ENCODE peak calls at places on chromosomes 7 and 10, in nine cellular contexts. One of them, this sample, is unnamed.

GRCh38 chr10:3704565-3705360 is 80.2 kb downstream of the KLF6 start:
- DNase-seq in A549: no peak
- DNase-seq in H1: no peak
- DNase-seq in HepG2: no peak
- DNase-seq in spleen: no peak
- DNase-seq in Peyer's patch: no peak
- DNase-seq in transverse colon: no peak
- DNase-seq in HCT116: no peak
- DNase-seq in heart left ventricle: no peak
- DNase-seq in this sample: no peak

GRCh38 chr7:34748244-34749039 is 90.4 kb downstream of the NPSR1 start:
- DNase-seq in A549: peak; percentile 89
- DNase-seq in H1: no peak
- DNase-seq in HepG2: peak; percentile 99
- DNase-seq in spleen: peak; percentile 86
- DNase-seq in Peyer's patch: peak; percentile 22
- DNase-seq in transverse colon: peak; percentile 80
- DNase-seq in HCT116: peak; percentile 89
- DNase-seq in heart left ventricle: peak; percentile 78
- DNase-seq in this sample: peak; percentile 23

GRCh38 chr7:120742370-120742769 is 115.6 kb downstream of the TSPAN12 start:
- DNase-seq in A549: no peak
- DNase-seq in H1: no peak
- DNase-seq in HepG2: no peak
- DNase-seq in spleen: no peak
- DNase-seq in Peyer's patch: no peak
- DNase-seq in transverse colon: no peak
- DNase-seq in HCT116: no peak
- DNase-seq in heart left ventricle: no peak
- DNase-seq in this sample: no peak

GRCh38 chr7:141304291-141304690 is 230.4 kb downstream of the TMEM178B start:
- DNase-seq in A549: no peak
- DNase-seq in H1: no peak
- DNase-seq in HepG2: no peak
- DNase-seq in spleen: no peak
- DNase-seq in Peyer's patch: no peak
- DNase-seq in transverse colon: no peak
- DNase-seq in HCT116: no peak
- DNase-seq in heart left ventricle: no peak
- DNase-seq in this sample: no peak

GRCh38 chr7:37709631-37710509 is 26.3 kb downstream of the GPR141 start:
- DNase-seq in A549: no peak
- DNase-seq in H1: no peak
- DNase-seq in HepG2: no peak
- DNase-seq in spleen: no peak
- DNase-seq in Peyer's patch: no peak
- DNase-seq in transverse colon: no peak
- DNase-seq in HCT116: no peak
- DNase-seq in heart left ventricle: no peak
- DNase-seq in this sample: no peak

GRCh38 chr7:1007901-1008300 is 24.9 kb downstream of the CYP2W1 start:
- DNase-seq in A549: no peak
- DNase-seq in H1: no peak
- DNase-seq in HepG2: no peak
- DNase-seq in spleen: no peak
- DNase-seq in Peyer's patch: no peak
- DNase-seq in transverse colon: peak; percentile 70
- DNase-seq in HCT116: no peak
- DNase-seq in heart left ventricle: no peak
- DNase-seq in this sample: no peak

GRCh38 chr10:86325158-86325557 is 41.4 kb downstream of the GRID1 start:
- DNase-seq in A549: no peak
- DNase-seq in H1: no peak
- DNase-seq in HepG2: no peak
- DNase-seq in spleen: peak; percentile 38
- DNase-seq in Peyer's patch: no peak
- DNase-seq in transverse colon: no peak
- DNase-seq in HCT116: no peak
- DNase-seq in heart left ventricle: no peak
- DNase-seq in this sample: no peak

GRCh38 chr7:141702047-141702567 is at the start of gene DENND11:
- DNase-seq in A549: no peak
- DNase-seq in H1: peak; percentile 61
- DNase-seq in HepG2: no peak
- DNase-seq in spleen: peak; percentile 89
- DNase-seq in Peyer's patch: peak; percentile 41
- DNase-seq in transverse colon: peak; percentile 53
- DNase-seq in HCT116: no peak
- DNase-seq in heart left ventricle: peak; percentile 55
- DNase-seq in this sample: no peak

GRCh38 chr7:47902013-47902412 is 46.3 kb downstream of the PKD1L1 start:
- DNase-seq in A549: no peak
- DNase-seq in H1: no peak
- DNase-seq in HepG2: no peak
- DNase-seq in spleen: no peak
- DNase-seq in Peyer's patch: no peak
- DNase-seq in transverse colon: no peak
- DNase-seq in HCT116: no peak
- DNase-seq in heart left ventricle: no peak
- DNase-seq in this sample: no peak

GRCh38 chr7:67805921-67806471 is 809.4 kb downstream of the TYW1 start:
- DNase-seq in A549: no peak
- DNase-seq in H1: no peak
- DNase-seq in HepG2: no peak
- DNase-seq in spleen: no peak
- DNase-seq in Peyer's patch: no peak
- DNase-seq in transverse colon: no peak
- DNase-seq in HCT116: no peak
- DNase-seq in heart left ventricle: no peak
- DNase-seq in this sample: no peak

GRCh38 chr7:36115448-36116321 is 37.4 kb upstream of the EEPD1 start:
- DNase-seq in A549: peak; percentile 95
- DNase-seq in H1: no peak
- DNase-seq in HepG2: peak; percentile 82
- DNase-seq in spleen: no peak
- DNase-seq in Peyer's patch: peak; percentile 28
- DNase-seq in transverse colon: peak; percentile 78
- DNase-seq in HCT116: peak; percentile 90
- DNase-seq in heart left ventricle: peak; percentile 49
- DNase-seq in this sample: peak; percentile 77

GRCh38 chr10:118729200-118729599 is 25.6 kb downstream of the CACUL1 start:
- DNase-seq in A549: no peak
- DNase-seq in H1: no peak
- DNase-seq in HepG2: no peak
- DNase-seq in spleen: no peak
- DNase-seq in Peyer's patch: no peak
- DNase-seq in transverse colon: no peak
- DNase-seq in HCT116: no peak
- DNase-seq in heart left ventricle: no peak
- DNase-seq in this sample: no peak

GRCh38 chr10:118730699-118731456 is 23.9 kb downstream of the CACUL1 start:
- DNase-seq in A549: no peak
- DNase-seq in H1: no peak
- DNase-seq in HepG2: no peak
- DNase-seq in spleen: no peak
- DNase-seq in Peyer's patch: no peak
- DNase-seq in transverse colon: peak; percentile 19
- DNase-seq in HCT116: no peak
- DNase-seq in heart left ventricle: no peak
- DNase-seq in this sample: no peak

GRCh38 chr10:118732253-118733194 is 22.2 kb downstream of the CACUL1 start:
- DNase-seq in A549: no peak
- DNase-seq in H1: no peak
- DNase-seq in HepG2: no peak
- DNase-seq in spleen: no peak
- DNase-seq in Peyer's patch: no peak
- DNase-seq in transverse colon: peak; percentile 45
- DNase-seq in HCT116: no peak
- DNase-seq in heart left ventricle: no peak
- DNase-seq in this sample: no peak

GRCh38 chr10:118725784-118726507 is 28.8 kb downstream of the CACUL1 start:
- DNase-seq in A549: no peak
- DNase-seq in H1: no peak
- DNase-seq in HepG2: no peak
- DNase-seq in spleen: no peak
- DNase-seq in Peyer's patch: no peak
- DNase-seq in transverse colon: no peak
- DNase-seq in HCT116: no peak
- DNase-seq in heart left ventricle: no peak
- DNase-seq in this sample: no peak

GRCh38 chr10:118729641-118730258 is 25.0 kb downstream of the CACUL1 start:
- DNase-seq in A549: no peak
- DNase-seq in H1: no peak
- DNase-seq in HepG2: no peak
- DNase-seq in spleen: no peak
- DNase-seq in Peyer's patch: no peak
- DNase-seq in transverse colon: no peak
- DNase-seq in HCT116: no peak
- DNase-seq in heart left ventricle: no peak
- DNase-seq in this sample: no peak
- H3K27ac ChIP-seq in A549: no peak overlapping the region
- H3K27ac ChIP-seq in H1: no peak overlapping the region
- H3K27ac ChIP-seq in HepG2: no peak overlapping the region
- H3K27ac ChIP-seq in spleen: peak overlapping the region; percentile 89
- H3K27ac ChIP-seq in Peyer's patch: peak overlapping the region; percentile 16
- H3K27ac ChIP-seq in transverse colon: peak overlapping the region; percentile 70
- H3K27ac ChIP-seq in HCT116: no peak overlapping the region
- H3K27ac ChIP-seq in heart left ventricle: peak overlapping the region; percentile 89
- H3K27ac ChIP-seq in this sample: peak overlapping the region; percentile 27

DNA sequence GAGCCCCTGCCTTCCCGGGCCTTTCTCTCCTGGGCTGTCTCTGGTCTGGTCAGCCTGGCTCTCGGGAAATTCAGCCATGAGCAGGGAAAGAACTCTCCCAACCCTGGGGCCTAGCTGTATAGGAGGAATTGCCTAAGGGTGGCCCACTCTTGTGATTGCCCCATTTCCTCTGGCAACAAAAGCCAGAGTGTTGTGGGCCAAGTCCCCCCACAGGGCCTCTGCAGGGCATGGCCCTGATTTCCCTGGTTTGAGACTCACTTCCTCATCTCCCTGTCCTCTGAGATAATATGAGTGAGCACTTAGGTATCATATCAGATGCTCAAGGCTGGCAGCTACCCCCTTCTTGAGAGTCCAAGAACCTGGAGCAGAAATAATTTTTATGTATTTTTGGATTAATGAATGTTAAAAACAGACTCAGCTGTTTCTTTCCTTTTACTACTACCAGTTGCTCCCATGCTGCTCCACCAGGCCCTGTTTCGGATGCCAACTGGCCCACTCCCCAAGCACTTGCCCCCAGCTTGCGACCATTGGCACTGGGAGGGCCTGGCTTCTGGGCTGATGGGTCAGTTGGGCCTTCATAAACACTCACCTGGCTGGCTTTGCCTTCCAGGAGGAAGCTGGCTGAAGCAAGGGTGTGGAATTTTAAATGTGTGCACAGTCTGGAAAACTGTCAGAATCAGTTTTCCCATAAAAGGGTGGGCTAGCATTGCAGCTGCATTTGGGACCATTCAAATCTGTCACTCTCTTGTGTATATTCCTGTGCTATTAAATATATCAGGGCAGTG is 11.4 kb downstream of the IRF5 start:
- DNase-seq in A549: no peak
- DNase-seq in H1: no peak
- DNase-seq in HepG2: no peak
- DNase-seq in spleen: no peak
- DNase-seq in Peyer's patch: no peak
- DNase-seq in transverse colon: no peak
- DNase-seq in HCT116: no peak
- DNase-seq in heart left ventricle: no peak
- DNase-seq in this sample: no peak
- TF ChIP-seq POLR2A in A549: no peak
- TF ChIP-seq POLR2A in H1: peak; percentile 20
- TF ChIP-seq POLR2A in HepG2: no peak
- TF ChIP-seq POLR2A in spleen: no peak
- TF ChIP-seq POLR2A in Peyer's patch: no peak
- TF ChIP-seq POLR2A in transverse colon: no peak
- TF ChIP-seq POLR2A in HCT116: no peak
- TF ChIP-seq POLR2A in heart left ventricle: no peak
- TF ChIP-seq POLR2A in this sample: no peak

DNA sequence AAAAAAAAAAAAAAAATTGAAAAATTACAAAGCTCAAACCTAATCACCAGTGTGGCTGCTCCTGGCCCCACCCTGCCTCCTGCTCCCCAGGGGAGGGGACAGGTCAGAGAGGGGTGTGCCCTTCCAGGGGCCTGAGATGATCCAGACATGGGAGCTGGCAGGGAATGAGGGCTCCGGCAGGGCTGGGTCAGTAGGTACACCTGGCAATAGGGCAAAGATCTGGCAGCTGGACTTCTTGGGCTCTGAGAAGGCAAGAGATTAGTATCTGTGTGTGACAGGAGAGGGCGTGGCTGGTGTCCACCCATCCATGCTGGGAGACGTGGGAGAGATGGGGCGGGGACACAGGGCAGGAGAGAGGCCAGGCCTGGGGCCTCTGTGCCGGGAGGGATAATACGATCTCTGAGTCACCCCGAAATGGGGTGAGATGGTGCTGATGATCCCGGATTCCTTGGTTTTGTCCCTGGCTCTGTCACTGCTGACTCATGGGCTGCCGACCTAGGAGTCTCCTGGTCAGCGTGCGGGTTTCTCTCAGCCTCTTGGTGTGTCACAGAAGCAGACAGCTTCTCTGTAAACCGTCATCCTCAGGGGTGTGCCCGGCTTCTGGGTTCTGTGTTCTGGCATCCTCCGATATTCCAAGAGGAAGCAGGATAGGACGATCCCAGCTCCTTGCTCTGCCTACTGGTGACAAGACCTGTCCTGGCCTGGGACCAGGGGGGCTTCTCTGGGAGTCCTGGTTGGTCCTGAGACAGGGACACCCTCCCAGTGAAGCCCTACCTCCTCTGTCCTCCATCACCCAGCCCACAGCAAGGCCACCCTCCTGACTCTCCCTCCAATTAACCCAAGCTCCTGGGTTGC is 8.2 kb upstream of the CLDN4 start:
- DNase-seq in A549: peak; percentile 91
- DNase-seq in H1: no peak
- DNase-seq in HepG2: peak; percentile 50
- DNase-seq in spleen: peak; percentile 56
- DNase-seq in Peyer's patch: no peak
- DNase-seq in transverse colon: peak; percentile 93
- DNase-seq in HCT116: peak; percentile 93
- DNase-seq in heart left ventricle: no peak
- DNase-seq in this sample: peak; percentile 40
- H3K4me3 ChIP-seq in A549: peak overlapping the region; percentile 3
- H3K4me3 ChIP-seq in H1: no peak overlapping the region
- H3K4me3 ChIP-seq in HepG2: no peak overlapping the region
- H3K4me3 ChIP-seq in spleen: no peak overlapping the region
- H3K4me3 ChIP-seq in Peyer's patch: no peak overlapping the region
- H3K4me3 ChIP-seq in transverse colon: no peak overlapping the region
- H3K4me3 ChIP-seq in HCT116: peak overlapping the region; percentile 42
- H3K4me3 ChIP-seq in heart left ventricle: no peak overlapping the region
- H3K4me3 ChIP-seq in this sample: no peak overlapping the region

DNA sequence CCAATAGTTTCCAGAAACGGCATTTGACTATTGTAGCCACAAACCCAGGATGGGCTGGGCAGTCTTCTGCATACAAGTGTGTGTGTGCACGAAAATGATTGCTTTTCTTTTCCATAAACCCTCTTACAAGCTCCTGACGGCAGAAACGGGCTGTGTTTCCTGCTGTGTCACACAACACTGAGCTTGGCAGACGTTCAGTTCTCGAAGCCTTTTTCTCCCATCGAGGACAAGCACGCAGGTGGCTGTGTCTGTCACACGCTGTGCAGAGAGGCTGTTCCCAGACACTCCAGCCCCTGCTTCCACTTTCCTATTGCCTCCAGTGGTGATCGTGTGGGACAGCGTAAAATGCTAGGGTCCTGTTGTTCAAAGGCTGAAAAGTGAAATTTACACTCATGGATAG is 32.1 kb downstream of the RBAK start:
- DNase-seq in A549: peak; percentile 23
- DNase-seq in H1: no peak
- DNase-seq in HepG2: no peak
- DNase-seq in spleen: no peak
- DNase-seq in Peyer's patch: no peak
- DNase-seq in transverse colon: no peak
- DNase-seq in HCT116: no peak
- DNase-seq in heart left ventricle: no peak
- DNase-seq in this sample: no peak
- H3K27ac ChIP-seq in A549: no peak overlapping the region
- H3K27ac ChIP-seq in H1: no peak overlapping the region
- H3K27ac ChIP-seq in HepG2: no peak overlapping the region
- H3K27ac ChIP-seq in spleen: no peak overlapping the region
- H3K27ac ChIP-seq in Peyer's patch: no peak overlapping the region
- H3K27ac ChIP-seq in transverse colon: no peak overlapping the region
- H3K27ac ChIP-seq in HCT116: no peak overlapping the region
- H3K27ac ChIP-seq in heart left ventricle: no peak overlapping the region
- H3K27ac ChIP-seq in this sample: no peak overlapping the region